ENCODE peak calls at places on chromosomes 1 and 21, in nine cellular contexts. M, F, T, E, C, H, D, L and Z are unnamed samples.

GRCh38 chr1:170351368-170351946 is 180.5 kb upstream of the GORAB start:
- DNase-seq in E (no peak), C (no peak), M (no peak), D (no peak), F (no peak), H (no peak), L (no peak), T (no peak), Z (no peak)

GRCh38 chr1:228215663-228216116 is 7.8 kb downstream of the OBSCN start:
- DNase-seq in L (no peak), F (no peak), M (no peak), T (no peak), H (no peak), D (no peak), C (no peak), E (no peak), Z (no peak)

GRCh38 chr1:211735208-211736170 is 60.1 kb upstream of the NEK2 start:
- DNase-seq in E (peak; percentile 83), F (peak; percentile 95), L (peak; percentile 39), M (no peak), C (peak; percentile 40), H (peak; percentile 24), T (peak; percentile 75), D (peak; percentile 17), Z (no peak)

GRCh38 chr21:14737922-14738321 is 191.8 kb upstream of the SAMSN1 start:
- DNase-seq in M (no peak), E (no peak), H (peak; percentile 45), C (peak; percentile 62), F (peak; percentile 37), D (peak; percentile 46), T (no peak), L (no peak), Z (no peak)

GRCh38 chr1:175400811-175401210 is 208.2 kb upstream of the KIAA0040 start:
- DNase-seq in F (no peak), L (no peak), T (no peak), C (no peak), E (no peak), M (no peak), H (no peak), D (no peak), Z (no peak)

GRCh38 chr1:237873487-237873927 is 17.2 kb downstream of the ZP4 start:
- DNase-seq in F (no peak), H (no peak), M (no peak), L (peak; percentile 46), D (no peak), T (no peak), C (no peak), E (no peak), Z (no peak)

GRCh38 chr1:70044832-70045231 is 160.5 kb downstream of the LRRC40 start:
- DNase-seq in E (no peak), D (no peak), M (no peak), H (no peak), C (peak; percentile 74), L (no peak), T (no peak), F (no peak), Z (no peak)

GRCh38 chr1:7528386-7529031 is 242.6 kb upstream of the VAMP3 start:
- DNase-seq in D (no peak), E (no peak), L (no peak), F (no peak), M (peak; percentile 4), H (no peak), T (no peak), C (no peak), Z (no peak)

GRCh38 chr1:202004711-202005110 is 5.7 kb upstream of the ELF3 start:
- DNase-seq in E (no peak), D (no peak), C (no peak), F (no peak), T (no peak), H (no peak), M (peak; percentile 41), L (no peak), Z (no peak)

GRCh38 chr1:202002447-202002846 is 7.9 kb upstream of the ELF3 start:
- DNase-seq in T (no peak), C (no peak), H (no peak), L (no peak), F (no peak), D (no peak), E (no peak), M (no peak), Z (no peak)

DNA sequence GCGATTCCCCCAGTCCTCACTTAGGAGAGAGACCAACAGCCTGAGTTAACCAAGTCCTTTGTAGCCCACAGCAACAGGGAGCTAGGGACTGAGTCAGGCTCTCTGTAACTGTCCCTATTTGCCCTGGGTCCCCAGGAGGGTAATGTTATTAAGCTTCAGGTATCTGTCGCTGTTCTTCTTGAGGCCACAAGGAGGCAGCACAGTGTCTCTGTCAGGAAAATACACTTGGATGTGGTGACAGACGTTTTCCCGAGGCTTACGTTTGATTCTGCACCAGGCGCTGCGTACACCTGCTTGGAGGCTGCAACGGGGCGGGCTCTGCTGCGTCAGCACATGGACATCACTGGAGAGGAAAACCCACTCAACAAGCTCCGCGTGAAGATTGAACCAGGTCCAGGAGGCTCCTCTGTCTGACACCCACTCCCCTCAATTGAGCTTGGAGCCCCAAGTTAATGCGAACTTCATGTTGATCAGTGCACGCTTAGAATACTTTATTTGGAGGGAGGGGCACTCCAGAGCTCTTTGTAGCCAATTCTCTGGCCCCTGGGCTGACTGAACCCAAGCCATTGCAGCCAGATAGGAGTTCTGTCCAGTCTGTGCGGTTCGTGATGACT is 10.7 kb upstream of the ELF3 start:
- DNase-seq in E (no peak), H (no peak), C (peak; percentile 39), M (peak; percentile 37), F (no peak), D (peak; percentile 49), T (no peak), L (no peak), Z (no peak)
- H3K36me3 ChIP-seq in E (no peaks in the 10 kb centered on the region), H (peaks cover 8% of the 10 kb centered on the region), C (peaks cover 17% of the 10 kb centered on the region), M (peaks cover 94% of the 10 kb centered on the region), F (peaks cover 39% of the 10 kb centered on the region), D (peaks cover 3% of the 10 kb centered on the region), T (peaks cover 57% of the 10 kb centered on the region), L (peaks cover 7% of the 10 kb centered on the region), Z (peaks cover 100% of the 10 kb centered on the region)

GRCh38 chr1:150552692-150553278 is 3.6 kb downstream of the ADAMTSL4 start:
- DNase-seq in F (no peak), C (no peak), T (no peak), L (no peak), H (no peak), D (peak; percentile 9), E (no peak), M (peak; percentile 78), Z (no peak)
- TF ChIP-seq POLR2A in F (no peak), C (no peak), T (no peak), L (peak; percentile 5), H (no peak), D (no peak), E (no peak), M (no peak), Z (no peak)

GRCh38 chr1:101406271-101406670 is 169.5 kb downstream of the S1PR1 start:
- DNase-seq in F (no peak), L (no peak), H (no peak), C (no peak), E (no peak), T (no peak), M (no peak), D (no peak), Z (no peak)

GRCh38 chr1:101410048-101410878 is 173.4 kb downstream of the S1PR1 start:
- DNase-seq in F (no peak), D (no peak), H (no peak), E (no peak), L (no peak), M (no peak), T (no peak), C (peak; percentile 88), Z (no peak)

GRCh38 chr1:101409102-101409501 is 172.3 kb downstream of the S1PR1 start:
- DNase-seq in D (no peak), M (no peak), L (no peak), H (no peak), T (no peak), F (no peak), E (no peak), C (peak; percentile 7), Z (no peak)

GRCh38 chr1:101408212-101409042 is 171.6 kb downstream of the S1PR1 start:
- DNase-seq in M (no peak), D (no peak), L (no peak), F (no peak), T (no peak), H (no peak), E (no peak), C (no peak), Z (no peak)

DNA sequence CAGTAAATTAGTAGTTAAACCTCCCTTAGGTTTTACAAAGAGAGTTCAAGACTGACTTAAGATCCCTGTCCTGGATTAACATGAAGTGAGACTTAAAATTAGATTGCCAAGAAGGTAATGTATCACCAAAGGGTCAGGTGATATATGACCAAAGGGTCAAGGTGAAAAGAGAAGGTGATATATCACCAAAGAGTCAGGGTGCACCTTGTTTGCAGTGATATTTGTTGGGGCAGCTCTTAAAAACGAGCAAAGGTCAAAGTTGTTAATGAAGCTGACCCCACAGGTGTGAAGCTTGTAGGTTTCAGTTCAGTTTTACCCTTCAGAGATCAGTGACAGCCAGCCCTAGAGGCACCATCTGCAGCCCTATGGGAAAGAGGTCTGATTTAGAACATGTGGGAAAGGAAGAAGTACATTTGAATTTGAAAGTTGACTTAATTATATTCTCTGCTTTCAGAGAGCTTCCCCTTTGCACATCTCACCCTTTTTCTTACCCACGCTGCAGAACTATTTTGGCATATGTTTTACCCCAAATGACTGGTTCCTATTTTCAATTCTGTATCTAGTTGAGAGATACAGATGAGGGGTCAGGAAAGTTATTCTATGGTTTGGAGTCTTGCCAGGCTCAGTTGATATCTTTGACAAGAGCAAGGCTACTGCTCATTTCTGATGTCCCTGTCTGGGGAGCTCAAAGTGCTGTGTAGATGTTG is 170.8 kb downstream of the S1PR1 start:
- DNase-seq in E (no peak), L (no peak), T (no peak), M (no peak), C (no peak), F (no peak), H (no peak), D (no peak), Z (no peak)
- TF ChIP-seq POLR2AphosphoS5 in E (no peak), L (no peak), T (no peak), M (no peak), C (no peak), F (no peak), H (no peak), D (no peak), Z (no peak)

GRCh38 chr1:209837671-209838070 is 9.9 kb downstream of the UTP25 start:
- DNase-seq in M (no peak), D (no peak), C (no peak), F (no peak), L (no peak), H (no peak), E (no peak), T (no peak), Z (peak; percentile 62)

GRCh38 chr1:209839875-209840491 is 12.2 kb downstream of the UTP25 start:
- DNase-seq in C (peak; percentile 99), L (no peak), F (peak; percentile 65), H (no peak), D (no peak), E (no peak), T (no peak), M (no peak), Z (peak; percentile 62)

GRCh38 chr1:209831615-209832014 is 3.8 kb downstream of the UTP25 start:
- DNase-seq in T (no peak), F (no peak), H (no peak), L (no peak), E (no peak), C (no peak), D (no peak), M (no peak), Z (no peak)

GRCh38 chr1:209838537-209838936 is 10.8 kb downstream of the UTP25 start:
- DNase-seq in E (no peak), T (no peak), H (no peak), C (peak; percentile 17), F (no peak), L (no peak), D (no peak), M (no peak), Z (peak; percentile 55)

DNA sequence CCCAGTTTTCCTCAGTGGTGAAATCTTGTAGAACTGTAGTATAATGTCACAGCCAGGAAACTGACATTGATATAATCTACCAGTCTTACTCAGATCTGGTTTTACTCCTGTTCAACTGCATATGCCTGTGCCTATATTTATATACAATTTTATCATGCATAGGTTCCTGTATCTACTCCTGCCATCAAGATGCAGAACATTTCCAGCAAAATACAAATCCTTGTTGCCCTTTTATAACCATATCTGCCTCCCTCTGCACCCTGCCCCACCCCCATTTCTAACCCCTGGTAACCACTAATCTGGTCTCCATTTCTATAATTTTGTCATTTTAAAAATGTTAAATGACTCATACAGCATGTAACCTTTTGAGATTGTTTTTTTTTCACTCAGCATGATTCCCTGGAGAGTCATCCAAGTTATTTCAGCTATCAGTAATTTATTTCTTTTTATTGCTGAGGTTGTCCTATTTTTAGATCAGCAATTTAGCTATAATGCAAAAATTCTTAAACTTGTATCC is 8.1 kb downstream of the UTP25 start:
- DNase-seq in D (no peak), L (no peak), M (no peak), F (no peak), T (no peak), C (peak; percentile 21), E (no peak), H (no peak), Z (no peak)
- H3K36me3 ChIP-seq in D (no peaks in the 10 kb centered on the region), L (peaks cover 29% of the 10 kb centered on the region), M (peaks cover 99% of the 10 kb centered on the region), F (peaks cover 55% of the 10 kb centered on the region), T (peaks cover 35% of the 10 kb centered on the region), C (peaks cover 39% of the 10 kb centered on the region), E (no peaks in the 10 kb centered on the region), H (no peaks in the 10 kb centered on the region), Z (peaks cover 95% of the 10 kb centered on the region)